ENCODE peak calls at places on chromosomes 13 and 19, in four cellular contexts. Y is A549, P is HepG2, U is K562. G is an unnamed sample.

GRCh38 chr13:91296011-91296410 is 51.5 kb upstream of the MIR17HG start:
- DNase-seq in Y (no peak), P (no peak), U (no peak), G (no peak)

GRCh38 chr13:41017153-41017552 is 2.0 kb downstream of the ELF1 start:
- DNase-seq in Y (no peak), P (no peak), U (peak; percentile 52), G (no peak)

GRCh38 chr13:105334211-105334610 is 1201.3 kb downstream of the EFNB2 start:
- DNase-seq in Y (no peak), P (no peak), U (no peak), G (no peak)

GRCh38 chr19:56670961-56671612 is 470 bp downstream of the ZNF835 start:
- DNase-seq in Y (no peak), P (no peak), U (no peak), G (no peak)

GRCh38 chr13:49527123-49527522 is 31.4 kb downstream of the PHF11 start:
- DNase-seq in Y (no peak), P (no peak), U (no peak), G (no peak)

GRCh38 chr13:113196970-113197737 is 11.3 kb downstream of the PCID2 start:
- DNase-seq in Y (no peak), P (no peak), U (no peak), G (no peak)

GRCh38 chr19:47766670-47767069 is 11.8 kb upstream of the SELENOW start:
- DNase-seq in Y (no peak), P (no peak), U (peak; percentile 30), G (no peak)

GRCh38 chr13:23450340-23451046 is 17.0 kb upstream of the SACS start:
- DNase-seq in Y (no peak), P (no peak), U (no peak), G (no peak)

GRCh38 chr13:50125556-50126377 is 110.5 kb downstream of the KCNRG start:
- DNase-seq in Y (peak; percentile 35), P (peak; percentile 80), U (peak; percentile 81), G (no peak)

GRCh38 chr13:24891476-24892108 is 127.6 kb downstream of the RNF17 start:
- DNase-seq in Y (no peak), P (no peak), U (no peak), G (no peak)

GRCh38 chr13:97432232-97432916 is 1.6 kb upstream of the RAP2A start:
- DNase-seq in Y (no peak), P (no peak), U (no peak), G (no peak)

GRCh38 chr13:112880976-112881540 is 88.0 kb upstream of the MCF2L start:
- DNase-seq in Y (no peak), P (no peak), U (no peak), G (no peak)

GRCh38 chr13:50353651-50354415 is 338.6 kb downstream of the KCNRG start:
- DNase-seq in Y (no peak), P (no peak), U (no peak), G (no peak)

GRCh38 chr13:83162493-83162892 is 719.8 kb downstream of the SLITRK1 start:
- DNase-seq in Y (no peak), P (no peak), U (peak; percentile 19), G (no peak)

GRCh38 chr13:101258071-101258470 is 158.2 kb downstream of the NALCN start:
- DNase-seq in Y (peak; percentile 37), P (peak; percentile 9), U (peak; percentile 6), G (no peak)

GRCh38 chr19:46950526-46951235 is 69.0 kb upstream of the NPAS1 start:
- DNase-seq in Y (no peak), P (no peak), U (no peak), G (no peak)

GRCh38 chr13:39779337-39780270 is 124.1 kb downstream of the COG6 start:
- DNase-seq in Y (no peak), P (no peak), U (no peak), G (no peak)

GRCh38 chr13:57546942-57547341 is 84.6 kb upstream of the PCDH17 start:
- DNase-seq in Y (no peak), P (no peak), U (no peak), G (no peak)

GRCh38 chr19:7113233-7113632 is 43.7 kb downstream of the ZNF557 start:
- DNase-seq in Y (no peak), P (no peak), U (no peak), G (no peak)

GRCh38 chr13:59444210-59444857 is 719.4 kb downstream of the DIAPH3 start:
- DNase-seq in Y (no peak), P (no peak), U (no peak), G (no peak)

GRCh38 chr19:33195711-33196347 is 1.7 kb downstream of the LRP3 start:
- DNase-seq in Y (no peak), P (no peak), U (no peak), G (no peak)

GRCh38 chr13:104105418-104106355 is 1039.5 kb upstream of the SLC10A2 start:
- DNase-seq in Y (no peak), P (no peak), U (no peak), G (no peak)

GRCh38 chr19:30743702-30744101 is 371.5 kb downstream of the ZNF536 start:
- DNase-seq in Y (no peak), P (no peak), U (no peak), G (no peak)

GRCh38 chr13:76474356-76474755 is 411.8 kb downstream of the KCTD12 start:
- DNase-seq in Y (no peak), P (no peak), U (no peak), G (no peak)

GRCh38 chr13:73303858-73304257 is 245.1 kb downstream of the KLF5 start:
- DNase-seq in Y (no peak), P (no peak), U (no peak), G (no peak)
- TF ChIP-seq RNF2 in Y (no peak), P (no peak), U (no peak), G (no peak)

DNA sequence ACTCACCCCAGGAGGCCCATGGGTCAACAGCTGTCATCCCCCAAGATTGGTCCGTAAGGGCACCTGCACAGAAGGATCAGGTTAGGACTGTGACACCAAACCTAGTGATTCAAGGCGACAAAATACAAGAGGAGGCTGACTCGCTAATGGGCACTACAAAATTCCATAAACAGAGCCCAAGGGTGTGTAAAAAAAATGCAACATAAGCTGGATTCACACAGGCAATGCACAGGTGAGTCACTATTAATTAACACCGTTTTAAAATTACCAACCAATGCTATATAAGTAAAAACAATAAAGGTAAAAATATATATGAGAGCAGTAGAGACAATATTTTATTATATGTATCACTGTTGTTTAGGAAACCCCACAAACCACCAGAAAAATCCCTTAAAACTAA is 1.9 kb downstream of the ZNF606 start:
- DNase-seq in Y (no peak), P (no peak), U (no peak), G (no peak)
- TF ChIP-seq RNF2 in Y (no peak), P (no peak), U (no peak), G (no peak)

DNA sequence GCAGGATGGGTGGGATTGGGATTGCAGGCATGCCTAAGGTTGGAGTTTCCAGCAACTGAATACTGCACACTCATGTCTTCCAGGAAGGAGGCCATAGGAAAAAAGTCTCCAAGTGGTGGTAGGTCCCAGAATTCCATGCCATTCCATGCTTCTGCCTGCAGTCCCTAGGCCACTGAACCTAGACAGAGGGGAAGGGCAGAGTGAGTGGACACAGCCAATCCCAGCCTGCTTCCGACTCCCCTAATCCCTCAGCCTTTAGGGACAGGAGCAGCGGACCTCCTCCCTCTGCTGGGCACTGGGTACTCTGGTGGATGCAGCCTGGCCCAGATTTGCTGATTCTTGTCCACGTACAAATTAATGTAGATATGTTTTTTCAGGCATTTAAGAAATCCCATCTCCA is 17.0 kb downstream of the VSTM2B start:
- DNase-seq in Y (no peak), P (no peak), U (no peak), G (no peak)
- TF ChIP-seq RNF2 in Y (no peak), P (no peak), U (no peak), G (no peak)

GRCh38 chr19:39735688-39736087 is 2.1 kb downstream of the CLC start:
- DNase-seq in Y (no peak), P (no peak), U (no peak), G (no peak)
- TF ChIP-seq RNF2 in Y (no peak), P (no peak), U (no peak), G (no peak)

GRCh38 chr19:16661480-16662034 is 618 bp downstream of the TMEM38A start:
- DNase-seq in Y (no peak), P (no peak), U (peak; percentile 29), G (peak; percentile 60)
- TF ChIP-seq RNF2 in Y (no peak), P (no peak), U (no peak), G (no peak)

GRCh38 chr19:21256722-21257121 is 72.5 kb downstream of the ZNF708 start:
- DNase-seq in Y (peak; percentile 20), P (peak; percentile 48), U (peak; percentile 34), G (peak; percentile 25)

GRCh38 chr19:21264891-21265290 is 64.3 kb downstream of the ZNF708 start:
- DNase-seq in Y (no peak), P (no peak), U (no peak), G (no peak)

GRCh38 chr19:21264416-21264815 is 64.8 kb downstream of the ZNF708 start:
- DNase-seq in Y (no peak), P (no peak), U (no peak), G (no peak)

GRCh38 chr19:21260164-21260847 is 68.9 kb downstream of the ZNF708 start:
- DNase-seq in Y (no peak), P (no peak), U (no peak), G (no peak)
- TF ChIP-seq RNF2 in Y (no peak), P (no peak), U (no peak), G (no peak)

DNA sequence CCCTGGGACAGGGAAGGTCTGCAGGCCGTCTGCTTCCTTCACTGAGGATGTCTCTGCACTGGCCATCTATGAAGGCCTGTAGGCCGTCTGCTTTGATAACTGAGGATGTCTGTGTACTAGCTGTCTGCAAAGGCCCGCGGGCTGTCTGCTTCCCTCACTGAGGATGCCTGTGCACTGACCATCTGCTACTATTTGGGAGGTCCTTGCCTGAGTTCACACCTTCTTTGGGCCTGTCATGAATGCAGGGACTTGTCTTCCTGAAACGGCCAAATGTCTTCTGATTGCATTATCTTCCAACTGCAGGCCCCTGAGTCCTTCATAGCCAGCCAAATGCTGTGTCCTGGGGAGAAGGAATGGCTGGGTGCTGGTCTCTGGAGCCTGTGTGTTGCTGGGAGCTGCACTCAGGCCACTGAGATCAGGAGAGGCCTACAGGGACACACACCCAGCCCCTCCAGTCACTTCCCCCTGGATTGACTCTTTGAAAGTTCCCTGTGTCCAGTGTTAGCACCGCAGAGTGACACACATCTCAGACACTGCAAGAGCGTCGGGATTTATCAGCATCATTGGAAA is 72.9 kb downstream of the TEX29 start:
- DNase-seq in Y (no peak), P (no peak), U (no peak), G (no peak)
- TF ChIP-seq RNF2 in Y (no peak), P (no peak), U (no peak), G (no peak)

DNA sequence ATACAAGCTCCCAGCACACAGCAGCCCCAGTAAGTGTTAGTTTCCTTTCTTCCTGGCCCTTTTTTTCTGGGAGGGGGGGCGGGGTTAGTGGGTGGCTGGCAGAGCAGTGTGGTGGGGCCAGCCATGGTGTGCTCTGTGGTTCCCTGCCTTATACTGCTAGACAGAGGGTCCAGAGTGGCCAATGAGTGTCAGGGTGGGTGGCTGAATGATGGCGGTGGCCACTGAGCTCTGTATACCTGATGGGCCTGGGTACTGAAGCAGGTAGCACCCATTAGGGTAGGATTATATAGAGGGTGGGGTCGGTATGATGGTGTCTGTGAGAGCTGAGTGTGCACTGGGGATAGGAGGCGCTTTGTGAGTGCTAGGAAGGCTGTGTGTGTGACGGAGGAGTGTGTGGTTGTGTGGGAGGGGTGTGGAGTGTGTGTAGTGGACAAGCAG is 13.8 kb downstream of the CIC start:
- DNase-seq in Y (no peak), P (no peak), U (peak; percentile 32), G (no peak)
- TF ChIP-seq RNF2 in Y (no peak), P (no peak), U (no peak), G (no peak)